ENCODE peak calls at places on chromosomes 3 and 15, in nine cellular contexts. F is COLO829, M is midbrain, X is HFF-Myc, I is cortex of kidney, K is HTR-8/SVneo, V is astrocyte of the spinal cord, E is DMS79, R is DMS53. W is an unnamed sample.

GRCh38 chr3:17801131-17801530 is 58.7 kb upstream of the TBC1D5 start:
- DNase-seq in R (no peak), E (no peak), K (no peak), M (no peak), X (no peak), V (no peak), I (no peak), F (no peak), W (no peak)

GRCh38 chr3:31370093-31370666 is 162.5 kb upstream of the STT3B start:
- DNase-seq in E (no peak), F (no peak), R (no peak), K (no peak), I (no peak), X (no peak), V (peak), M (no peak), W (no peak)

GRCh38 chr15:59819047-59819446 is 129.9 kb upstream of the BNIP2 start:
- DNase-seq in X (no peak), V (no peak), I (no peak), E (no peak), R (no peak), M (no peak), K (no peak), F (no peak), W (no peak)

GRCh38 chr15:62741106-62741505 is 301.4 kb upstream of the TPM1 start:
- DNase-seq in V (no peak), E (no peak), R (no peak), X (no peak), F (no peak), M (peak), I (no peak), K (no peak), W (no peak)

GRCh38 chr3:142057331-142057725 is 92.0 kb downstream of the TFDP2 start:
- DNase-seq in K (no peak), V (no peak), F (no peak), M (no peak), E (no peak), I (no peak), X (no peak), R (no peak), W (no peak)

GRCh38 chr3:127981097-127981496 is 66.1 kb downstream of the KBTBD12 start:
- DNase-seq in M (no peak), I (no peak), E (no peak), K (no peak), R (no peak), X (no peak), V (no peak), F (no peak), W (no peak)

GRCh38 chr3:195895900-195896360 is 12.4 kb downstream of the TNK2 start:
- DNase-seq in E (no peak), I (no peak), V (no peak), M (peak), F (no peak), X (no peak), R (peak), K (peak), W (peak)

GRCh38 chr3:155664922-155665695 is 79.8 kb downstream of the PLCH1 start:
- DNase-seq in M (no peak), F (no peak), E (peak), X (peak), K (no peak), I (no peak), R (peak), V (peak), W (peak)

GRCh38 chr3:99410789-99411311 is 227.5 kb upstream of the COL8A1 start:
- DNase-seq in F (peak), M (no peak), X (peak), K (peak), I (no peak), V (peak), E (no peak), R (no peak), W (peak)

GRCh38 chr15:75325922-75326321 is 9.9 kb upstream of the COMMD4 start:
- DNase-seq in F (no peak), V (no peak), K (no peak), X (no peak), M (no peak), R (no peak), E (no peak), I (no peak), W (no peak)

GRCh38 chr3:134522541-134522940 is 36.7 kb downstream of the CEP63 start:
- DNase-seq in M (no peak), F (no peak), K (no peak), I (no peak), E (no peak), X (no peak), V (no peak), R (no peak), W (no peak)

GRCh38 chr3:101643861-101644613 is 32.9 kb downstream of the ZBTB11 start:
- DNase-seq in K (no peak), I (no peak), X (peak), F (no peak), E (no peak), R (no peak), M (no peak), V (peak), W (no peak)

GRCh38 chr3:123880998-123881561 is 3.1 kb downstream of the MYLK start:
- DNase-seq in X (peak), V (peak), E (no peak), M (no peak), F (peak), I (no peak), R (peak), K (no peak), W (peak)